ENCODE peak calls at places on chromosomes 6 and 20, in five cellular contexts. P is dermis blood vessel endothelial cell; F is stimulated activated CD4-positive, alpha-beta T cell treated with anti-CD3 and anti-CD28 coated beads, TNF-alpha, amount 100 ng/mL, for 48 hours; B is occipital lobe; I is mucosa of descending colon. Q is an unnamed sample.

GRCh38 chr6:31532644-31533454 is 4.1 kb downstream of the MCCD1 start:
- DNase-seq in P (no peak), I (no peak), B (no peak), F (no peak), Q (no peak)

GRCh38 chr6:169028343-169028742 is 225.3 kb downstream of the THBS2 start:
- DNase-seq in P (no peak), I (no peak), F (no peak), B (no peak), Q (no peak)

GRCh38 chr20:56893206-56893605 is 264.1 kb downstream of the TFAP2C start:
- DNase-seq in B (no peak), I (no peak), F (no peak), P (no peak), Q (no peak)

GRCh38 chr20:21396921-21397340 is 395 bp downstream of the NKX2-4 start:
- DNase-seq in P (no peak), F (no peak), I (no peak), B (no peak), Q (no peak)

GRCh38 chr6:69907981-69908498 is 41.7 kb downstream of the COL19A1 start:
- DNase-seq in P (no peak), B (no peak), I (no peak), F (no peak), Q (no peak)

GRCh38 chr20:23878787-23879186 is 761 bp downstream of the CST5 start:
- DNase-seq in B (no peak), I (no peak), F (no peak), P (no peak), Q (no peak)

GRCh38 chr6:15906393-15906976 is 222.4 kb upstream of the MYLIP start:
- DNase-seq in F (no peak), P (no peak), B (no peak), I (no peak), Q (no peak)

GRCh38 chr20:37278966-37279590 is 10.4 kb upstream of the MANBAL start:
- DNase-seq in I (no peak), F (no peak), B (no peak), P (no peak), Q (no peak)

GRCh38 chr6:139732451-139732850 is 358.0 kb upstream of the CITED2 start:
- DNase-seq in P (peak), F (no peak), B (peak), I (no peak), Q (peak)

GRCh38 chr6:138432063-138432356 is 28.0 kb downstream of the HEBP2 start:
- DNase-seq in B (no peak), I (no peak), P (no peak), F (no peak), Q (no peak)

Q was measured in endothelial cell of umbilical vein.